ENCODE peak calls at places on chromosomes 6 and 20, in six cellular contexts. W is heart right ventricle, U is left kidney, D is cardiac fibroblast, Q is GM23338, E is uterus. K is an unnamed sample.
A peak's percentile ranks its signal among the peaks of the same experiment; 100 is the strongest.

GRCh38 chr6:95784869-95785268 is 207.5 kb downstream of the MANEA start:
- DNase-seq in U (no peak), Q (no peak), E (no peak), D (no peak), W (no peak), K (no peak)

GRCh38 chr6:140052757-140053729 is 678.6 kb upstream of the CITED2 start:
- DNase-seq in U (peak; percentile 18), Q (peak; percentile 51), D (peak; percentile 71), E (no peak), W (no peak), K (peak; percentile 41)

GRCh38 chr6:10793695-10794094 is 44.6 kb downstream of the MAK start:
- DNase-seq in E (no peak), D (no peak), Q (no peak), U (no peak), W (no peak), K (no peak)

GRCh38 chr20:7856756-7857155 is 83.5 kb downstream of the HAO1 start:
- DNase-seq in Q (no peak), D (peak; percentile 65), E (no peak), U (no peak), W (no peak), K (no peak)

GRCh38 chr20:16601019-16601418 is 27.8 kb upstream of the KIF16B start:
- DNase-seq in U (no peak), W (no peak), D (peak; percentile 50), Q (no peak), E (no peak), K (no peak)

GRCh38 chr20:64049887-64050260 is 435 bp upstream of the SOX18 start:
- DNase-seq in D (peak; percentile 52), E (no peak), Q (no peak), W (peak; percentile 50), U (peak; percentile 42), K (no peak)

GRCh38 chr6:21885532-21886089 is 292.1 kb downstream of the SOX4 start:
- DNase-seq in W (peak; percentile 16), Q (no peak), E (peak; percentile 29), D (peak; percentile 84), U (peak; percentile 73), K (peak; percentile 45)

GRCh38 chr6:109793793-109794192 is 102.7 kb downstream of the FIG4 start:
- DNase-seq in U (peak; percentile 20), Q (no peak), E (peak; percentile 20), W (no peak), D (peak; percentile 95), K (no peak)

GRCh38 chr20:47790032-47790965 is 5.0 kb upstream of the SULF2 start:
- DNase-seq in Q (no peak), U (no peak), E (peak; percentile 38), W (no peak), D (peak; percentile 93), K (no peak)

GRCh38 chr6:143059616-143060353 is 904 bp upstream of the AIG1 start:
- DNase-seq in W (no peak), U (peak; percentile 41), Q (peak; percentile 36), D (peak; percentile 61), E (no peak), K (no peak)

GRCh38 chr6:108117427-108118358 is 43.2 kb upstream of the OSTM1 start:
- DNase-seq in W (peak; percentile 33), D (peak; percentile 28), E (peak; percentile 23), U (peak; percentile 45), Q (peak; percentile 88), K (peak; percentile 63)

GRCh38 chr6:75436869-75437268 is 56.7 kb downstream of the FILIP1 start:
- DNase-seq in D (peak; percentile 35), U (no peak), Q (no peak), E (peak; percentile 72), W (peak; percentile 66), K (no peak)

GRCh38 chr20:34199183-34199582 is 42.0 kb upstream of the ASIP start:
- DNase-seq in U (no peak), Q (no peak), E (no peak), W (no peak), D (no peak), K (no peak)